ENCODE peak calls at places on chromosomes 11 and 22, in five cellular contexts. E, X, N, J and B are unnamed samples.
A peak's percentile ranks its signal among the peaks of the same experiment; 100 is the strongest.

GRCh38 chr22:38758276-38758945 is 2.6 kb upstream of the SUN2 start:
- DNase-seq in J (no peak), E (no peak), N (no peak), X (no peak), B (no peak)

GRCh38 chr11:28981331-28981865 is 873.2 kb downstream of the METTL15 start:
- DNase-seq in E (no peak), N (peak; percentile 9), X (no peak), J (no peak), B (no peak)

GRCh38 chr11:70526116-70527045 is 128.1 kb downstream of the CTTN start:
- DNase-seq in X (no peak), N (no peak), E (no peak), J (no peak), B (no peak)

GRCh38 chr11:116910378-116910777 is 73.0 kb upstream of the APOA1 start:
- DNase-seq in E (no peak), X (no peak), J (no peak), N (peak; percentile 26), B (no peak)

GRCh38 chr11:72613977-72614376 is 60.2 kb downstream of the PDE2A start:
- DNase-seq in J (no peak), N (no peak), X (peak; percentile 79), E (no peak), B (no peak)

GRCh38 chr11:79686703-79687419 is 246.0 kb upstream of the TENM4 start:
- DNase-seq in J (no peak), E (no peak), N (no peak), X (no peak), B (no peak)

GRCh38 chr11:65310215-65310614 is 4.5 kb upstream of the CDC42EP2 start:
- DNase-seq in N (peak; percentile 56), J (no peak), X (no peak), E (no peak), B (peak; percentile 41)

GRCh38 chr11:46238078-46238966 is 39.1 kb upstream of the CREB3L1 start:
- DNase-seq in N (peak; percentile 68), J (no peak), X (no peak), E (no peak), B (peak; percentile 22)

GRCh38 chr11:88303037-88303436 is 34.5 kb downstream of the CTSC start:
- DNase-seq in E (no peak), X (no peak), N (no peak), J (no peak), B (no peak)

GRCh38 chr11:14645247-14645912 is 1.8 kb downstream of the PDE3B start:
- DNase-seq in X (no peak), E (no peak), J (no peak), N (peak; percentile 52), B (no peak)

GRCh38 chr11:47415949-47416472 is 7.6 kb downstream of the SLC39A13 start:
- DNase-seq in N (peak; percentile 94), E (peak; percentile 49), J (no peak), X (no peak), B (peak; percentile 75)

DNA sequence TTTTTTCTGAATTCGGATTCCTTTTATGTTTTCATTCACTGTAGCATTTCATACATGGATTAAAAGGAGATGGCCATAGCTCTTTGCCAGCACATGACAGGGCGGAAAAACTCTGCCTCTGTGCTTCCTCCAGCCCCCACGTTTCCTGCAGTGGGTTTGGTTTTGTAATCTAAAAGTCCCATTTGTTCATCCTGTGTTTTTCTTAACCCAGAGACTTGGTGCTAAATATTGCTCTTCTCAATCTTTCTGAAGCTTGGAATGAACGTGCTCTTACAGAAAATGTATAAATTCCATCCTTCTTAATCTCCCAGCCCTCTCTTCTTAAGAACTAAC is 89.9 kb downstream of the PPP6R3 start:
- DNase-seq in N (no peak), J (no peak), X (no peak), E (no peak), B (no peak)
- H3K27ac ChIP-seq in N (no peak overlapping the region), J (no peak overlapping the region), X (no peak overlapping the region), E (no peak overlapping the region), B (no peak overlapping the region)

GRCh38 chr11:3347127-3347526 is 31.8 kb downstream of the ZNF195 start:
- DNase-seq in E (no peak), J (no peak), X (no peak), N (no peak), B (no peak)
- H3K27ac ChIP-seq in E (no peak overlapping the region), J (no peak overlapping the region), X (no peak overlapping the region), N (no peak overlapping the region), B (no peak overlapping the region)

GRCh38 chr11:76630600-76630999 is 39.9 kb downstream of the LRRC32 start:
- DNase-seq in J (no peak), E (no peak), N (peak; percentile 23), X (no peak), B (no peak)
- H3K27ac ChIP-seq in J (no peak overlapping the region), E (no peak overlapping the region), N (peak overlapping the region; percentile 79), X (peak overlapping the region; percentile 59), B (peak overlapping the region; percentile 25)

GRCh38 chr11:61639816-61640443 is 40.3 kb upstream of the DAGLA start:
- DNase-seq in N (peak; percentile 63), J (no peak), X (no peak), E (no peak), B (no peak)
- H3K27ac ChIP-seq in N (no peak overlapping the region), J (no peak overlapping the region), X (no peak overlapping the region), E (no peak overlapping the region), B (no peak overlapping the region)

GRCh38 chr11:93813974-93814373 is 29.9 kb downstream of the MED17 start:
- DNase-seq in X (no peak), E (no peak), N (no peak), J (no peak), B (no peak)

GRCh38 chr11:93817426-93818348 is 32.7 kb downstream of the VSTM5 start:
- DNase-seq in E (no peak), N (no peak), J (no peak), X (no peak), B (no peak)

GRCh38 chr11:93820847-93821246 is 29.6 kb downstream of the VSTM5 start:
- DNase-seq in X (no peak), J (no peak), N (no peak), E (no peak), B (no peak)

GRCh38 chr11:93820085-93820710 is 30.2 kb downstream of the VSTM5 start:
- DNase-seq in E (no peak), N (no peak), X (no peak), J (no peak), B (no peak)

GRCh38 chr11:93814966-93815633 is 31.0 kb downstream of the MED17 start:
- DNase-seq in E (no peak), N (no peak), X (no peak), J (no peak), B (no peak)
- H3K27ac ChIP-seq in E (no peak overlapping the region), N (no peak overlapping the region), X (no peak overlapping the region), J (no peak overlapping the region), B (no peak overlapping the region)

GRCh38 chr22:27476318-27476717 is 325.2 kb downstream of the MN1 start:
- DNase-seq in X (no peak), E (no peak), J (no peak), N (no peak), B (no peak)

GRCh38 chr22:27476729-27477128 is 324.8 kb downstream of the MN1 start:
- DNase-seq in E (peak; percentile 53), X (no peak), J (no peak), N (peak; percentile 11), B (no peak)

GRCh38 chr22:27474711-27475547 is 326.6 kb downstream of the MN1 start:
- DNase-seq in J (no peak), E (peak; percentile 66), N (peak; percentile 42), X (no peak), B (no peak)

GRCh38 chr22:27475548-27475897 is 326.0 kb downstream of the MN1 start:
- DNase-seq in J (no peak), X (no peak), E (no peak), N (no peak), B (no peak)

DNA sequence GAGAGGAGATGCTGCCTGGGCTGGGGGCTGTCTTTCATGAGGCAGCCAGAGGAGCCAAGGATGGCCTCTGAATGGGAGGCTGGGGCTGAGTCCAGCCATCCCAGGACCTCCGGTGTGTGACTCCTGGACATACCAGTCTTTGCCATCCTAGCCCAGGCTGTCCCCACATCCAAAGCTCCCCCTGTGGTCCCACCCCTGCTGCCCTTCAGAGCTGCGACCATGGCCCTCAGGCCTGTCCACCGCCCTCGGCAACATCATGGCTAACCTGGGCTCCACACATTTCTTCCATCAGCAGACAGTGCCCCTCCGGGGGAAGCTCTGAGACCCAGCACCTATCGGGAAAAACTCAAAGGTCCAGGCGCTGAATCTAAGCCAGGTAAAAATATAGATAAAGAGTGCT is 324.4 kb downstream of the MN1 start:
- DNase-seq in E (no peak), X (no peak), J (no peak), N (no peak), B (no peak)
- H3K27ac ChIP-seq in E (no peak overlapping the region), X (no peak overlapping the region), J (no peak overlapping the region), N (no peak overlapping the region), B (no peak overlapping the region)

DNA sequence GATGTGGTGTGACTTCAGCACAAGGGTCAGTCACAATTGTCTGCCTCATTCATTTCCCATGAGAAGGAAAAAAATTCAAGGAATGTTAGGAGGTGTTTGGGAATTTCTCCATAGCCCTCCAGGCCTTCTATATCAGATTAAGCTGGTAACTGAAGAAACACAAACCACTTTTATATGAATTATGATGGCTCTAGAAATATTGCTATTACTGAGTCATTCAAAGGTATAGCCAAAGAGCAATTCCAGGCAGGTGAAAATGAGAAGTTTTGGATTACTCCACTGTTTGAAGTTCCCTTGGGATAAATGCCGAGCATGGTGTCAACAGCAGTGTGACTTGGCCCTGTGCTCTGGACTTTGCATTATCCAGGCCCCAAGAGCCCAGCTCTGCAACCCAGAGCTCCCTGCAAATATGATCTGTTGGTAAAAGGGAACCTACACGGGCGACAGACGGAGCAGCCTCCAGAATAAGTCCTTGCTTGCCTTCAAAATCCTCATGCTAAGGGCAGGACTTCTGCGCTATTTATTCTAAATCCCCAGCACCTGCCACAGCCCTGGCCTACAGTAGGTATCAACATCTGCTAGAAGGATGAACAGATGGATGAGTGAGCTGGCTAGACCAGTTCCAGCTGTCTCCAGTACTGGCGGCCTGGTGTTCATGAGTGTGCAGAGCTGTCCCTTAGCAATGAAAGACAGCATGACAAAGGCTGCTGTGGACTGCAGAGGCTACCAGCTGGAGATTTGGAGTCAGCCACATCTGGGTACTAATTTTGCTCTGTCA is 67.5 kb upstream of the ZBED5 start:
- DNase-seq in E (no peak), J (no peak), X (no peak), N (no peak), B (no peak)
- H3K27ac ChIP-seq in E (no peak overlapping the region), J (no peak overlapping the region), X (no peak overlapping the region), N (no peak overlapping the region), B (no peak overlapping the region)

GRCh38 chr11:18312663-18313420 is 9.1 kb downstream of the HPS5 start:
- DNase-seq in E (no peak), N (no peak), X (no peak), J (no peak), B (no peak)

GRCh38 chr11:18310800-18311340 is 11.1 kb downstream of the HPS5 start:
- DNase-seq in E (no peak), X (no peak), J (no peak), N (no peak), B (no peak)

GRCh38 chr11:18313985-18314763 is 7.8 kb downstream of the HPS5 start:
- DNase-seq in N (peak; percentile 15), X (no peak), E (no peak), J (no peak), B (no peak)

GRCh38 chr11:18309691-18310090 is 12.2 kb downstream of the HPS5 start:
- DNase-seq in N (no peak), E (no peak), J (no peak), X (no peak), B (no peak)

GRCh38 chr11:18312012-18312411 is 9.9 kb downstream of the HPS5 start:
- DNase-seq in X (no peak), E (no peak), N (no peak), J (no peak), B (no peak)
- H3K27ac ChIP-seq in X (peak overlapping the region; percentile 66), E (no peak overlapping the region), N (no peak overlapping the region), J (peak overlapping the region; percentile 42), B (peak overlapping the region; percentile 87)

GRCh38 chr11:35173620-35174278 is 34.8 kb downstream of the CD44 start:
- DNase-seq in N (no peak), X (no peak), J (no peak), E (no peak), B (no peak)
- H3K27ac ChIP-seq in N (peak overlapping the region; percentile 79), X (no peak overlapping the region), J (no peak overlapping the region), E (peak overlapping the region; percentile 57), B (peak overlapping the region; percentile 52)